ENCODE peak calls at places on chromosomes 13 and 19, in four cellular contexts. One of them, this sample, is unnamed.

GRCh38 chr19:50817941-50818858 is 5.4 kb downstream of the KLK1 start:
- DNase-seq in A549: peak
- DNase-seq in Jurkat, Clone E6-1: no peak
- DNase-seq in midbrain: no peak
- DNase-seq in this sample: no peak

GRCh38 chr13:64912141-64912540 is 2318.0 kb downstream of the PCDH9 start:
- DNase-seq in A549: peak
- DNase-seq in Jurkat, Clone E6-1: no peak
- DNase-seq in midbrain: no peak
- DNase-seq in this sample: no peak

GRCh38 chr13:92172191-92172590 is 773.8 kb downstream of the GPC5 start:
- DNase-seq in A549: no peak
- DNase-seq in Jurkat, Clone E6-1: no peak
- DNase-seq in midbrain: no peak
- DNase-seq in this sample: no peak

GRCh38 chr19:49560358-49560900 is 19.9 kb downstream of the NOSIP start:
- DNase-seq in midbrain: peak
- DNase-seq in A549: no peak
- DNase-seq in Jurkat, Clone E6-1: no peak
- DNase-seq in this sample: no peak

GRCh38 chr19:1084024-1084868 is 10.9 kb downstream of the POLR2E start:
- DNase-seq in A549: no peak
- DNase-seq in Jurkat, Clone E6-1: no peak
- DNase-seq in midbrain: no peak
- DNase-seq in this sample: peak

GRCh38 chr19:33368074-33368864 is 5.2 kb upstream of the CEBPG start:
- DNase-seq in Jurkat, Clone E6-1: peak
- DNase-seq in midbrain: no peak
- DNase-seq in A549: peak
- DNase-seq in this sample: no peak

GRCh38 chr13:40114305-40114896 is 458.9 kb downstream of the COG6 start:
- DNase-seq in A549: no peak
- DNase-seq in Jurkat, Clone E6-1: no peak
- DNase-seq in midbrain: peak
- DNase-seq in this sample: no peak

GRCh38 chr19:42143341-42144234 is 11.3 kb upstream of the POU2F2 start:
- DNase-seq in Jurkat, Clone E6-1: no peak
- DNase-seq in midbrain: no peak
- DNase-seq in A549: peak
- DNase-seq in this sample: no peak

GRCh38 chr19:36686365-36687213 is 823 bp upstream of the ZNF567 start:
- DNase-seq in Jurkat, Clone E6-1: peak
- DNase-seq in midbrain: no peak
- DNase-seq in A549: no peak
- DNase-seq in this sample: no peak

GRCh38 chr19:5214371-5214770 is 126.2 kb downstream of the PTPRS start:
- DNase-seq in Jurkat, Clone E6-1: no peak
- DNase-seq in A549: no peak
- DNase-seq in midbrain: no peak
- DNase-seq in this sample: no peak

GRCh38 chr19:7326105-7326877 is 22.4 kb upstream of the ARHGEF18 start:
- DNase-seq in Jurkat, Clone E6-1: no peak
- DNase-seq in midbrain: no peak
- DNase-seq in A549: peak
- DNase-seq in this sample: no peak

GRCh38 chr19:9857920-9858746 is 23.0 kb downstream of the PIN1 start:
- DNase-seq in A549: no peak
- DNase-seq in Jurkat, Clone E6-1: peak
- DNase-seq in midbrain: no peak
- DNase-seq in this sample: no peak

GRCh38 chr19:13181747-13182388 is 31.7 kb downstream of the IER2 start:
- DNase-seq in Jurkat, Clone E6-1: no peak
- DNase-seq in A549: no peak
- DNase-seq in midbrain: peak
- DNase-seq in this sample: peak

GRCh38 chr19:34484328-34484727 is 2.8 kb downstream of the WTIP start:
- DNase-seq in A549: no peak
- DNase-seq in midbrain: no peak
- DNase-seq in Jurkat, Clone E6-1: no peak
- DNase-seq in this sample: peak